ENCODE peak calls at places on chromosomes 3 and 15, in four cellular contexts. F, L, T and D are unnamed samples.

GRCh38 chr15:70586241-70586640 is 177.1 kb downstream of the UACA start:
- DNase-seq in T (no peak), L (no peak), F (no peak), D (no peak)

GRCh38 chr15:95910643-95911212 is 419.8 kb upstream of the NR2F2 start:
- DNase-seq in L (no peak), T (no peak), F (peak), D (no peak)

GRCh38 chr3:123258359-123258758 is 56.6 kb downstream of the SEC22A start:
- DNase-seq in F (no peak), T (no peak), L (no peak), D (no peak)

GRCh38 chr3:101940521-101940992 is 91.2 kb downstream of the NFKBIZ start:
- DNase-seq in F (peak), L (peak), T (peak), D (peak)

GRCh38 chr15:68114356-68114755 is 60.2 kb downstream of the PIAS1 start:
- DNase-seq in L (no peak), F (no peak), T (peak), D (peak)

GRCh38 chr3:105448338-105448982 is 81.8 kb downstream of the ALCAM start:
- DNase-seq in L (no peak), T (no peak), F (no peak), D (no peak)

GRCh38 chr15:87777054-87777498 is 479.5 kb downstream of the NTRK3 start:
- DNase-seq in T (peak), L (peak), F (no peak), D (peak)

GRCh38 chr3:138941259-138941885 is 5.6 kb downstream of the FOXL2 start:
- DNase-seq in L (no peak), T (peak), F (no peak), D (peak)

GRCh38 chr15:31463521-31464102 is 137.0 kb downstream of the KLF13 start:
- DNase-seq in T (no peak), L (no peak), F (no peak), D (no peak)

GRCh38 chr3:127039719-127040118 is 56.8 kb downstream of the PLXNA1 start:
- DNase-seq in T (no peak), L (no peak), F (no peak), D (no peak)

GRCh38 chr3:177201707-177202397 is 4.6 kb upstream of the TBL1XR1 start:
- DNase-seq in T (peak), L (peak), F (no peak), D (no peak)

GRCh38 chr3:132867526-132867925 is 145.3 kb upstream of the NPHP3 start:
- DNase-seq in T (no peak), F (no peak), L (no peak), D (no peak)

GRCh38 chr15:78761020-78761419 is 50.2 kb downstream of the ADAMTS7 start:
- DNase-seq in F (no peak), L (no peak), T (no peak), D (no peak)

GRCh38 chr3:194386610-194387009 is 12.5 kb downstream of the GP5 start:
- DNase-seq in L (no peak), T (no peak), F (no peak), D (no peak)

GRCh38 chr3:4772171-4772804 is 206.9 kb upstream of the BHLHE40 start:
- DNase-seq in L (peak), T (no peak), F (no peak), D (peak)

GRCh38 chr3:38526792-38527191 is 30.7 kb downstream of the EXOG start:
- DNase-seq in F (no peak), T (no peak), L (no peak), D (no peak)

GRCh38 chr3:195763843-195764825 is 43.4 kb downstream of the MUC20 start:
- DNase-seq in L (no peak), T (no peak), F (no peak), D (no peak)

GRCh38 chr3:123422457-123422856 is 26.4 kb downstream of the ADCY5 start:
- DNase-seq in F (no peak), L (no peak), T (no peak), D (no peak)

GRCh38 chr3:56981445-56982230 is 78.8 kb upstream of the SPATA12 start:
- DNase-seq in L (no peak), T (no peak), F (no peak), D (no peak)

GRCh38 chr3:31704651-31705179 is 172.0 kb downstream of the STT3B start:
- DNase-seq in F (no peak), L (peak), T (peak), D (peak)

GRCh38 chr3:38099518-38099917 is 37.4 kb downstream of the ACAA1 start:
- DNase-seq in F (no peak), T (no peak), L (no peak), D (no peak)

GRCh38 chr3:79032686-79033318 is 735.0 kb downstream of the ROBO1 start:
- DNase-seq in F (peak), L (peak), T (peak), D (peak)

GRCh38 chr3:112858410-112859069 is 11.9 kb upstream of the CD200R1L start:
- DNase-seq in F (no peak), T (peak), L (no peak), D (no peak)

GRCh38 chr3:2927252-2927651 is 182.9 kb downstream of the IL5RA start:
- DNase-seq in T (no peak), F (no peak), L (no peak), D (no peak)

GRCh38 chr15:52254331-52254730 is 41.3 kb downstream of the MYO5C start:
- DNase-seq in F (no peak), T (peak), L (no peak), D (no peak)

GRCh38 chr3:108410531-108410984 is 99.8 kb downstream of the MYH15 start:
- DNase-seq in L (no peak), T (no peak), F (no peak), D (no peak)